ENCODE peak calls at places on chromosomes 2 and 18, in ten cellular contexts. One of them, this sample, is unnamed. For H3K36me3, the result is how much of the 10 kb centered on the place peaks cover.

GRCh38 chr2:134445981-134446380 is 192.1 kb downstream of the MGAT5 start:
- DNase-seq in psoas muscle: no peak
- DNase-seq in heart left ventricle: no peak
- DNase-seq in H1: no peak
- DNase-seq in adrenal gland: no peak
- DNase-seq in left lung: no peak
- DNase-seq in BE2C: no peak
- DNase-seq in fibroblast of lung: no peak
- DNase-seq in PC-9: no peak
- DNase-seq in CD8-positive, alpha-beta T cell: no peak
- DNase-seq in this sample: no peak

GRCh38 chr2:27076323-27076722 is 2.1 kb upstream of the EMILIN1 start:
- DNase-seq in BE2C: no peak
- DNase-seq in PC-9: no peak
- DNase-seq in adrenal gland: no peak
- DNase-seq in CD8-positive, alpha-beta T cell: no peak
- DNase-seq in heart left ventricle: no peak
- DNase-seq in fibroblast of lung: no peak
- DNase-seq in psoas muscle: no peak
- DNase-seq in left lung: no peak
- DNase-seq in H1: no peak
- DNase-seq in this sample: no peak

GRCh38 chr18:10270160-10270571 is 184.3 kb upstream of the APCDD1 start:
- DNase-seq in left lung: no peak
- DNase-seq in CD8-positive, alpha-beta T cell: no peak
- DNase-seq in psoas muscle: no peak
- DNase-seq in heart left ventricle: peak
- DNase-seq in BE2C: no peak
- DNase-seq in H1: no peak
- DNase-seq in PC-9: no peak
- DNase-seq in fibroblast of lung: peak
- DNase-seq in adrenal gland: peak
- DNase-seq in this sample: no peak

GRCh38 chr2:73291461-73292315 is 1.7 kb downstream of the EGR4 start:
- DNase-seq in PC-9: no peak
- DNase-seq in heart left ventricle: no peak
- DNase-seq in CD8-positive, alpha-beta T cell: peak
- DNase-seq in adrenal gland: no peak
- DNase-seq in BE2C: peak
- DNase-seq in fibroblast of lung: no peak
- DNase-seq in psoas muscle: no peak
- DNase-seq in H1: no peak
- DNase-seq in left lung: peak
- DNase-seq in this sample: no peak

GRCh38 chr18:39173022-39173421 is 1607.4 kb upstream of the CELF4 start:
- DNase-seq in H1: no peak
- DNase-seq in PC-9: no peak
- DNase-seq in adrenal gland: no peak
- DNase-seq in CD8-positive, alpha-beta T cell: no peak
- DNase-seq in fibroblast of lung: no peak
- DNase-seq in BE2C: no peak
- DNase-seq in heart left ventricle: no peak
- DNase-seq in psoas muscle: no peak
- DNase-seq in left lung: no peak
- DNase-seq in this sample: peak

GRCh38 chr18:11752116-11752911 is 63.2 kb downstream of the GNAL start:
- DNase-seq in fibroblast of lung: peak
- DNase-seq in BE2C: no peak
- DNase-seq in PC-9: no peak
- DNase-seq in adrenal gland: peak
- DNase-seq in left lung: no peak
- DNase-seq in CD8-positive, alpha-beta T cell: no peak
- DNase-seq in H1: no peak
- DNase-seq in heart left ventricle: no peak
- DNase-seq in psoas muscle: no peak
- DNase-seq in this sample: peak

GRCh38 chr18:55918449-55918848 is 330.5 kb upstream of the TCF4 start:
- DNase-seq in CD8-positive, alpha-beta T cell: no peak
- DNase-seq in heart left ventricle: peak
- DNase-seq in PC-9: no peak
- DNase-seq in BE2C: no peak
- DNase-seq in fibroblast of lung: no peak
- DNase-seq in left lung: no peak
- DNase-seq in psoas muscle: no peak
- DNase-seq in adrenal gland: no peak
- DNase-seq in H1: no peak
- DNase-seq in this sample: no peak

GRCh38 chr2:215817046-215817445 is 196.3 kb downstream of the MREG start:
- DNase-seq in adrenal gland: no peak
- DNase-seq in BE2C: no peak
- DNase-seq in H1: no peak
- DNase-seq in left lung: no peak
- DNase-seq in fibroblast of lung: no peak
- DNase-seq in psoas muscle: no peak
- DNase-seq in PC-9: no peak
- DNase-seq in heart left ventricle: no peak
- DNase-seq in CD8-positive, alpha-beta T cell: no peak
- DNase-seq in this sample: no peak

GRCh38 chr2:155100261-155100660 is 401.8 kb downstream of the KCNJ3 start:
- DNase-seq in psoas muscle: no peak
- DNase-seq in H1: no peak
- DNase-seq in heart left ventricle: no peak
- DNase-seq in PC-9: peak
- DNase-seq in adrenal gland: no peak
- DNase-seq in fibroblast of lung: no peak
- DNase-seq in BE2C: no peak
- DNase-seq in CD8-positive, alpha-beta T cell: no peak
- DNase-seq in left lung: peak
- DNase-seq in this sample: no peak

GRCh38 chr2:45759310-45759851 is 107.9 kb downstream of the PRKCE start:
- DNase-seq in left lung: no peak
- DNase-seq in BE2C: peak
- DNase-seq in heart left ventricle: peak
- DNase-seq in adrenal gland: no peak
- DNase-seq in CD8-positive, alpha-beta T cell: no peak
- DNase-seq in psoas muscle: peak
- DNase-seq in PC-9: no peak
- DNase-seq in fibroblast of lung: peak
- DNase-seq in H1: no peak
- DNase-seq in this sample: no peak

GRCh38 chr2:227655454-227655853 is 11.2 kb upstream of the SCYGR5 start:
- DNase-seq in BE2C: no peak
- DNase-seq in adrenal gland: peak
- DNase-seq in fibroblast of lung: peak
- DNase-seq in PC-9: peak
- DNase-seq in heart left ventricle: no peak
- DNase-seq in H1: no peak
- DNase-seq in CD8-positive, alpha-beta T cell: no peak
- DNase-seq in psoas muscle: no peak
- DNase-seq in left lung: no peak
- DNase-seq in this sample: peak

DNA sequence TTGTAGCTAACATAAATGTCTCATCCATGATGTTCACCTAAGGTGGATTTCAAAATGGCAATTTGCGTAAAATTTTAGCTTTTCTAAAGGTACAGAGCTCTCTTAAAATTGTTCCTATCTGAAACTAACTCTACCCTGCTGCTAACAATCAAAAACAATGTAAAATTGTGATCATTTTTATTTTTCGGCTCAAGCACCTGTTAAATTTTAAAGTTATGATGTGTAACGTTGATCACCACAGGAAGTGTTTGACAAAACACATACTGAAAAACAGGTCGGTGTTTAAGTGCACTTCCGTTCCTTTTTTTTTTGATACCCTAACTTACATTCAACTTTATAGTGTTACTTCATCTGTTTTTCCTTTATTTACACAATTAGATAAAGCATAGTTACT is 6.1 kb upstream of the NCK2 start:
- DNase-seq in fibroblast of lung: no peak
- DNase-seq in CD8-positive, alpha-beta T cell: no peak
- DNase-seq in PC-9: no peak
- DNase-seq in H1: no peak
- DNase-seq in heart left ventricle: no peak
- DNase-seq in BE2C: no peak
- DNase-seq in left lung: no peak
- DNase-seq in adrenal gland: no peak
- DNase-seq in psoas muscle: no peak
- DNase-seq in this sample: no peak
- H3K4me3 ChIP-seq in fibroblast of lung: no peak
- H3K4me3 ChIP-seq in CD8-positive, alpha-beta T cell: peak
- H3K4me3 ChIP-seq in PC-9: no peak
- H3K4me3 ChIP-seq in H1: no peak
- H3K4me3 ChIP-seq in heart left ventricle: no peak
- H3K4me3 ChIP-seq in BE2C: no peak
- H3K4me3 ChIP-seq in left lung: no peak
- H3K4me3 ChIP-seq in adrenal gland: no peak
- H3K4me3 ChIP-seq in psoas muscle: no peak
- H3K4me3 ChIP-seq in this sample: no peak

DNA sequence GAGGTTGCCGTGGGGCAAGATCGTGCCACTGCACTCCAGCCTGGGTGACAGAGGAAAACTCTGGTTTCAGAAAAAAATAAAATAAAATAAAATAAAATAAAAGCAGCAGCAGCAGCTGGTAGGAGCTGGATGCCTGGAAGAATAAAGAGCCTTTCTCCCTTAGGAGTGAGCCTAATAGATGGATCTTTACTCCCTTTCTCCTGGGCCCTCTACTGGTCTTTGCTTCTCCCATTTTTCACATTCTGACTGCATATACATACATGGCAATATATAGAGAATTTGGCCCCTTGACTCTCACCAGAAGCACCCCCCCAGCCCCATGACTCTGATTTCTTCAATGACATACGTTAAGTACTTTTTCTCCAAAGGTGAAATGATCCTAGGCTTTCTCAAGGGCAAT is 9.8 kb upstream of the MALT1 start:
- DNase-seq in BE2C: no peak
- DNase-seq in CD8-positive, alpha-beta T cell: no peak
- DNase-seq in fibroblast of lung: peak
- DNase-seq in H1: no peak
- DNase-seq in heart left ventricle: no peak
- DNase-seq in adrenal gland: no peak
- DNase-seq in left lung: no peak
- DNase-seq in psoas muscle: no peak
- DNase-seq in PC-9: no peak
- DNase-seq in this sample: no peak
- TF ChIP-seq CTCF in BE2C: peak
- TF ChIP-seq CTCF in CD8-positive, alpha-beta T cell: no peak
- TF ChIP-seq CTCF in fibroblast of lung: peak
- TF ChIP-seq CTCF in H1: peak
- TF ChIP-seq CTCF in heart left ventricle: no peak
- TF ChIP-seq CTCF in adrenal gland: no peak
- TF ChIP-seq CTCF in left lung: no peak
- TF ChIP-seq CTCF in psoas muscle: peak
- TF ChIP-seq CTCF in PC-9: peak
- TF ChIP-seq CTCF in this sample: peak

DNA sequence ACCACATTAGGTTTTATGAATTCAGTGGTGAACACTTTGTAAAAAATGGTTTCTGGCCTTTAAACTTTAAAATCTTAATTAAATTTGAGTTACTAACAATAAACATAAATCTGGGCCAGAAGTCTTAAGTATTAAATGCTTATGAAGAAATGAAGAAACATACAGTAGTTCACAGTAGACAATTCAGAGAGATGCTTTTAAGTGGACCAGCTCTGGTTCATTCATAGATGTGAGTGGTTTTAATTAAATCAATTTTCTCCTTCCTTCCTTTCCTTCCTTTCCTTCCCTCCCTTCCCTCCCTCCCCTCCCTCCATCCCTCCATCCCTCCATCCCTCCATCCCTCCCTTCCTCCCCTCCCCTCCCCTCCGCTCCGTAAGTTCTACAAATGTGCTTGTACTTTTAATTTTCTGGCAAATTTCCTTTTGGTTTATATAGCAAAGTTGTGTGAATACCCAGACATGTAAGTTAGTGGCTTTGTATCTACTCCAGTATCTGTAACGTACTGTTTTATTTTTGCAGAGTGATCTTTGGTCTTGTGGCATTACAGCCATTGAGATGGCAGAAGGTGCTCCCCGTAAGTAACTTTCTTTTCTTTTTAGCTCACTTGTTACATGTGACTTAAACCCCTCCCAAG is 136.5 kb downstream of the MAP4K4 start:
- DNase-seq in H1: no peak
- DNase-seq in left lung: no peak
- DNase-seq in fibroblast of lung: no peak
- DNase-seq in PC-9: no peak
- DNase-seq in heart left ventricle: no peak
- DNase-seq in adrenal gland: no peak
- DNase-seq in psoas muscle: no peak
- DNase-seq in BE2C: no peak
- DNase-seq in CD8-positive, alpha-beta T cell: no peak
- DNase-seq in this sample: no peak
- H3K36me3 ChIP-seq in H1: under half
- H3K36me3 ChIP-seq in left lung: half or more
- H3K36me3 ChIP-seq in fibroblast of lung: under half
- H3K36me3 ChIP-seq in PC-9: half or more
- H3K36me3 ChIP-seq in heart left ventricle: half or more
- H3K36me3 ChIP-seq in adrenal gland: under half
- H3K36me3 ChIP-seq in psoas muscle: half or more
- H3K36me3 ChIP-seq in BE2C: under half
- H3K36me3 ChIP-seq in CD8-positive, alpha-beta T cell: under half
- H3K36me3 ChIP-seq in this sample: under half

DNA sequence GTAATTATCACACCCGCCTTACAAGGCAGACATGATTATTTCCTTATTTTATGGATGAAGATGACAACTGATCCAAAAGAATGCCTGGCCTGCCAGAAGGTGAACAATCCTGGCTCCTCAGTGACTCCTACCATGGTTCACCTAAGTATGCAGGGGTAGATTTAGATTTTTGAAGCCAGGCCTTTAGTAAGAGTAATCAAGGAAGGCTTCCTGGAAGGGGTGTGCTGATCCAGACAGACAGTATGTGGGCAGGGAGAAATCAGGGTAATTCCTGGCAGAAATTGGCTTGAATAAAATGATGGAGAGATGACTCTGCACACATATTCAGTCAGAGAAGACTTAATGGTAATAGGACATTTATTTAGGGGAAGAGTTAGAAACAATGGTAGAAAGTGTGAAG is 637.7 kb upstream of the FANCL start:
- DNase-seq in heart left ventricle: no peak
- DNase-seq in adrenal gland: no peak
- DNase-seq in fibroblast of lung: no peak
- DNase-seq in BE2C: no peak
- DNase-seq in psoas muscle: no peak
- DNase-seq in PC-9: no peak
- DNase-seq in left lung: no peak
- DNase-seq in CD8-positive, alpha-beta T cell: no peak
- DNase-seq in H1: no peak
- DNase-seq in this sample: no peak
- H3K4me3 ChIP-seq in heart left ventricle: no peak
- H3K4me3 ChIP-seq in adrenal gland: no peak
- H3K4me3 ChIP-seq in fibroblast of lung: no peak
- H3K4me3 ChIP-seq in BE2C: no peak
- H3K4me3 ChIP-seq in psoas muscle: no peak
- H3K4me3 ChIP-seq in PC-9: no peak
- H3K4me3 ChIP-seq in left lung: no peak
- H3K4me3 ChIP-seq in CD8-positive, alpha-beta T cell: no peak
- H3K4me3 ChIP-seq in H1: no peak
- H3K4me3 ChIP-seq in this sample: no peak

This sample was measured in kidney epithelial cell.